ENCODE peak calls at places on chromosomes 6 and 20, in six cellular contexts. Y is GM12878, I is A549, N is endothelial cell of umbilical vein, D is K562, Q is HepG2. L is an unnamed sample.

GRCh38 chr20:20761302-20761701 is 48.9 kb upstream of the RALGAPA2 start:
- DNase-seq in Y (no peak), I (no peak), N (peak; percentile 87), D (no peak), Q (no peak), L (peak; percentile 88)

GRCh38 chr6:129329677-129330076 is 380.3 kb downstream of the ARHGAP18 start:
- DNase-seq in Y (no peak), I (no peak), N (no peak), D (no peak), Q (no peak), L (no peak)

GRCh38 chr20:11846131-11846530 is 71.6 kb upstream of the BTBD3 start:
- DNase-seq in Y (no peak), I (no peak), N (no peak), D (no peak), Q (no peak), L (no peak)

GRCh38 chr20:25295386-25296093 is 47.7 kb downstream of the PYGB start:
- DNase-seq in Y (no peak), I (no peak), N (no peak), D (peak; percentile 19), Q (no peak), L (no peak)

GRCh38 chr6:163446529-163446928 is 32.0 kb downstream of the QKI start:
- DNase-seq in Y (no peak), I (no peak), N (no peak), D (no peak), Q (peak; percentile 30), L (no peak)

GRCh38 chr6:16136086-16136485 is 7.2 kb downstream of the MYLIP start:
- DNase-seq in Y (no peak), I (no peak), N (no peak), D (peak; percentile 51), Q (no peak), L (no peak)

GRCh38 chr6:36685926-36686667 is 7.6 kb downstream of the CDKN1A start:
- DNase-seq in Y (no peak), I (no peak), N (no peak), D (no peak), Q (no peak), L (peak; percentile 62)

GRCh38 chr6:113351183-113351834 is 505.8 kb upstream of the MARCKS start:
- DNase-seq in Y (no peak), I (no peak), N (peak; percentile 35), D (no peak), Q (no peak), L (peak; percentile 3)

GRCh38 chr6:157238346-157238745 is 85.0 kb downstream of the TMEM242 start:
- DNase-seq in Y (no peak), I (no peak), N (no peak), D (no peak), Q (no peak), L (no peak)

GRCh38 chr6:125867483-125867935 is 76.7 kb downstream of the NCOA7 start:
- DNase-seq in Y (no peak), I (peak; percentile 37), N (no peak), D (no peak), Q (peak; percentile 24), L (peak; percentile 38)

GRCh38 chr6:28977351-28978136 is 27.6 kb downstream of the ZNF311 start:
- DNase-seq in Y (no peak), I (no peak), N (peak; percentile 37), D (no peak), Q (no peak), L (peak; percentile 95)

GRCh38 chr20:63580796-63581461 is 6.9 kb upstream of the HELZ2 start:
- DNase-seq in Y (no peak), I (peak; percentile 53), N (peak; percentile 28), D (peak; percentile 56), Q (peak; percentile 78), L (peak; percentile 64)

GRCh38 chr6:43081043-43081442 is 4.9 kb downstream of the PTK7 start:
- DNase-seq in Y (no peak), I (no peak), N (no peak), D (no peak), Q (no peak), L (no peak)

GRCh38 chr20:38031957-38032356 is 1.3 kb downstream of the TTI1 start:
- DNase-seq in Y (no peak), I (no peak), N (no peak), D (no peak), Q (no peak), L (peak; percentile 24)

GRCh38 chr6:33684983-33685382 is 26.5 kb downstream of the UQCC2 start:
- DNase-seq in Y (no peak), I (no peak), N (no peak), D (no peak), Q (no peak), L (no peak)

GRCh38 chr6:167050903-167051302 is 51.7 kb downstream of the CEP43 start:
- DNase-seq in Y (no peak), I (no peak), N (no peak), D (no peak), Q (no peak), L (no peak)

GRCh38 chr6:167054987-167055386 is 55.8 kb downstream of the CEP43 start:
- DNase-seq in Y (no peak), I (no peak), N (no peak), D (no peak), Q (no peak), L (peak; percentile 22)

GRCh38 chr6:167058261-167058660 is 59.1 kb downstream of the CEP43 start:
- DNase-seq in Y (no peak), I (no peak), N (no peak), D (no peak), Q (no peak), L (no peak)

DNA sequence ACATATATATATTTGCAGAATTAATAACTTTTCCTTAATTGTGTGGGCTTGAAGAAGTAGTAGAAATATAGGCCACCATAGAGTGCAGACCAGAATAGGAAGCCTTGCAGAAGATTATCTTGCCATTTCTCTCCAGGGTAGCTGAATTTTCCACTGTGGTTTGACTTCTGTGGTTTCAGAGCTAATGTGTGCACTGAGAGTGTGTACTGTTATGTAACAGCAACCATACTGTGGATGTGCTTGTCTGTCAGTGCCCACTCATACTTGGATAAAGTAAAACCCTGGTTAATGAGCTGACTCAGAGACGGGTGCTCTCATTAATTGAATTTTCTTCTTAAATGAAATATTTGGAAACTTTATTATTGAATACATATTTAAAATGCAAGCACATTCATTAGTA is 57.2 kb downstream of the CEP43 start:
- DNase-seq in Y (peak; percentile 76), I (no peak), N (no peak), D (no peak), Q (no peak), L (peak; percentile 91)
- TF ChIP-seq MYC in Y (no peak), I (no peak), N (no peak), D (no peak), Q (no peak), L (peak; percentile 21)

DNA sequence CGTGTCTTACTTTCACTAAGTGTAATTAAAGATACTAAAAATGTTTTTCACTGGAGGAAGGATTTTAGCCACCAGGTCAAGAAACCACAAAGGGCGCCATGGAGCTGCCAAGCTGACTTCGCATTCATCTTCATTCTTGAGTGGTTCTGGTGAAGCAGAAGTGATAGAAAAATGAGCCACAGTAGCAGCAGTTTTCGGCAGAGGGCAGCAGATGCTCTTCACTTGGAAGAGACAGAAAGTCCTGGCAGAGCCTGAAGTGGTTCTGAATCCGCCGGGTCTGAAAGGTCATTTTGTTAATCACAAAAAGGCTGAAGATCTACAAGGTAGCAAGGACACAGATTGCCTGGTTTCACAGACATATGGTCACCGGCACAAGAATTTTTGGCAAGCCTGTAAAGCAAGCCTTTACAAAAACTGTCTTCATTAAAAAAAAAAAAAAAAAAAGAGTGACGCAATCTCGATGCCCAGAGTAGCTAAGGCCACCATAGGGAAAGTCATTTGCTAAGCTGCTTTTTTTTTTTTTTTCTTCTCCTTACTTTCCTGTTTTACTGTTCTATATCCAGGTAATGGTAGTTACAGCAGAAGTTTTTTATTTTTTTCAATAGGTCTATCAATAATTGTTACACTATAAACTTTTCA is 345.1 kb upstream of the AGPAT4 start:
- DNase-seq in Y (no peak), I (peak; percentile 80), N (no peak), D (peak; percentile 16), Q (peak; percentile 49), L (peak; percentile 13)
- TF ChIP-seq CTCF in Y (no peak), I (peak; percentile 65), N (no peak), D (peak; percentile 54), Q (peak; percentile 59), L (no peak)

DNA sequence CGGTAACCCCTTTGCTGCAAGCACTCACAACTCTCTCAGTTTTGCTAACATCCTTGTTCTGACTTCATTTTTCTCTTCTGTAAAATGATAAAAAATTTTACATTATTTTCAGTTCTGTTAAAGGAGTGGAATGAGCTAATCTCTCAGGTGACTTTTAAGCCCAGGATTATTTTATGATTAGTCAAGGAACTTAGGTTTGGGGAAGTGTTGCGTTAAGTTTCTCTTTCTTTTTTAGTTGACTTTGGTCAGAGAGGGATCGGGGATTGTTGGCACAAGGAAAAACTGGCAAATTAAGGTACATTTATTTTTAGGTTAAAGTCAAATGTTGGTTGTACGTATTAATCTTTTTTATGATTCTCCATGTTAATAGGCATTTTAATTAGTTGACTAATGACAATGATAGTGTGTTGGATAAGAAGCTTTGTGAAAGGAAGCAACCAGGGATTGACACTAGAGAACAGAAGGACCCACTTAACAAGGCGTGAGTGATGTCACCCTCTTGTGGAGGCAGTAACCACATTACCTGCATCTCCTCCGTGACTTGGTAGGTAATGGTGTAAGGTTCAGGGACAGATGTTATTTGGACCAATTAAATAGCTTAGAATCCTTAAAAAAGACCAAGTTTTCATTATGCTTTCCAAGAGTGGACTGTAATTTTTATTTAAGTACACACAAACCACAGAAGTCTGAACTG is 31.6 kb downstream of the CD83 start:
- DNase-seq in Y (no peak), I (no peak), N (no peak), D (no peak), Q (no peak), L (no peak)
- TF ChIP-seq MYC in Y (no peak), I (no peak), N (no peak), D (no peak), Q (no peak), L (no peak)

DNA sequence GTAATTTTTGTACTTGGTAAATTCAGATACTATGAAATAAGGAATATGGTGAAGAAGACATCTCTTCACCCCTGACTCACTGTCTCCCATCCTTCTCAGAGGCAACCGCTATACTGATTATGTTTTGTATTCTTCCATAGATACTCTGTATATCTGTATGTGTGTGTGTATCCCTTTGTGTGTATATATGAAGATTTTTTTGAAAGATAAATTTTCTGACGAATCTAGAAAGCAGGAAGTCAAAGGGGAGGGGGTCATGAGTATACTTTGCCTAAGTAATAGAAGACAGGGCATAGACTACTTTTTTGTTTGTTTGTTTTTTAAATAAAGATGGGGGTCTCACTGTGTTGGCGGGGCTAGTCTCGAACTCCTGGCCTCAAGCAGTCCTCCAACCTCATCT is 48.2 kb downstream of the TOP1 start:
- DNase-seq in Y (no peak), I (no peak), N (no peak), D (no peak), Q (no peak), L (no peak)
- TF ChIP-seq CTCF in Y (no peak), I (no peak), N (no peak), D (no peak), Q (no peak), L (no peak)

DNA sequence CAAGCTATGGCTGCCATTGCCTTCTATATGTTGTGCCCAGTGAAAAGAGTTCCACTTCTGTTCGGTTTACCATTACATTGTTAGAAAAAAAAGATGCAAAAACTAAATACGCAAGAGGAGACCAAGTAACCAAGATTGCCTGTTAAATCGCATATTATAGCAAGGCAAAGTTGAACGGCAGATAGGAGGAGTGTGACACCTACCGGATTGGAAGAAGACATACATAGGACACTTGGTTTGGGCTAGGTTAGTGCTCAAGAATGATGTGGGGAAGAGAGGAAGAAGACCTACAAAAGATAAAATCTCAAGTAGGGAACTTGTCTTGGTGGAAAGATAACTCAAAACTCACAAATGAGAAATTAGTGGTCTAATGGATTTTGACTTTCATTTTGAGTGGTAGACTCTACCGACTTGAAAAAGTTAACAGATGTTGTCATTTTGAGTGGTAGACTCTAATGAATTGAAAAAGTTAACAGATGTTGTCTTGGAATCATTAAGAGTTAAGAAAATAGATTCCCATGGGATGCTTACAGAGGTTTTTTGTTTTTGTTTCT is 95.5 kb downstream of the F13A1 start:
- DNase-seq in Y (no peak), I (peak; percentile 12), N (no peak), D (no peak), Q (peak; percentile 31), L (no peak)
- TF ChIP-seq MYC in Y (no peak), I (no peak), N (no peak), D (no peak), Q (no peak), L (no peak)